ENCODE peak calls at places on chromosomes 5 and 9, in four cellular contexts. One of them, this sample, is unnamed.

GRCh38 chr5:27020965-27021364 is 17.4 kb downstream of the CDH9 start:
- DNase-seq in OCI-M1: peak; percentile 63
- DNase-seq in fibroblast of lung: peak; percentile 29
- DNase-seq in SW 1271: no peak
- DNase-seq in this sample: no peak

GRCh38 chr9:95907794-95908193 is 32.3 kb downstream of the ERCC6L2 start:
- DNase-seq in OCI-M1: peak; percentile 21
- DNase-seq in fibroblast of lung: no peak
- DNase-seq in SW 1271: no peak
- DNase-seq in this sample: no peak

GRCh38 chr5:116273458-116274242 is 188.8 kb downstream of the COMMD10 start:
- DNase-seq in OCI-M1: no peak
- DNase-seq in fibroblast of lung: peak; percentile 87
- DNase-seq in SW 1271: no peak
- DNase-seq in this sample: peak; percentile 44

GRCh38 chr5:180690562-180690961 is 41.2 kb upstream of the FLT4 start:
- DNase-seq in OCI-M1: no peak
- DNase-seq in fibroblast of lung: no peak
- DNase-seq in SW 1271: no peak
- DNase-seq in this sample: no peak

GRCh38 chr5:90558344-90559192 is at the start of gene ADGRV1:
- DNase-seq in OCI-M1: no peak
- DNase-seq in fibroblast of lung: peak; percentile 50
- DNase-seq in SW 1271: no peak
- DNase-seq in this sample: peak; percentile 66

GRCh38 chr5:174910245-174910737 is 185.9 kb downstream of the MSX2 start:
- DNase-seq in OCI-M1: peak; percentile 75
- DNase-seq in fibroblast of lung: peak; percentile 50
- DNase-seq in SW 1271: peak; percentile 7
- DNase-seq in this sample: peak; percentile 10

GRCh38 chr5:144794922-144795321 is 624.2 kb downstream of the KCTD16 start:
- DNase-seq in OCI-M1: no peak
- DNase-seq in fibroblast of lung: no peak
- DNase-seq in SW 1271: no peak
- DNase-seq in this sample: no peak

GRCh38 chr5:78341445-78341844 is 19.0 kb upstream of the SCAMP1 start:
- DNase-seq in OCI-M1: no peak
- DNase-seq in fibroblast of lung: no peak
- DNase-seq in SW 1271: no peak
- DNase-seq in this sample: no peak

GRCh38 chr9:13033959-13034695 is 245.4 kb downstream of the MPDZ start:
- DNase-seq in OCI-M1: peak; percentile 100
- DNase-seq in fibroblast of lung: peak; percentile 76
- DNase-seq in SW 1271: no peak
- DNase-seq in this sample: peak; percentile 83

GRCh38 chr9:37859043-37859442 is 44.9 kb downstream of the SLC25A51 start:
- DNase-seq in OCI-M1: peak; percentile 15
- DNase-seq in fibroblast of lung: peak; percentile 37
- DNase-seq in SW 1271: no peak
- DNase-seq in this sample: peak; percentile 11

GRCh38 chr5:172600571-172600970 is 40.5 kb upstream of the NEURL1B start:
- DNase-seq in OCI-M1: no peak
- DNase-seq in fibroblast of lung: no peak
- DNase-seq in SW 1271: no peak
- DNase-seq in this sample: no peak

GRCh38 chr5:15574806-15575205 is 74.8 kb downstream of the FBXL7 start:
- DNase-seq in OCI-M1: no peak
- DNase-seq in fibroblast of lung: peak; percentile 54
- DNase-seq in SW 1271: no peak
- DNase-seq in this sample: no peak

GRCh38 chr5:90802695-90803317 is 244.2 kb downstream of the ADGRV1 start:
- DNase-seq in OCI-M1: peak; percentile 62
- DNase-seq in fibroblast of lung: peak; percentile 41
- DNase-seq in SW 1271: peak; percentile 24
- DNase-seq in this sample: peak; percentile 10

GRCh38 chr9:81083821-81084512 is 605.4 kb downstream of the TLE1 start:
- DNase-seq in OCI-M1: no peak
- DNase-seq in fibroblast of lung: peak; percentile 55
- DNase-seq in SW 1271: no peak
- DNase-seq in this sample: peak; percentile 72

This sample was measured in foreskin fibroblast.